ENCODE peak calls at places on chromosomes 5 and 9, in ten cellular contexts. J is H9, K is uterus, F is heart right ventricle, U is A549, E is foreskin fibroblast, Z is prostate gland, V is ovary, M is neural crest cell, D is SK-N-SH. Y is an unnamed sample.

GRCh38 chr5:34552129-34552528 is 104.0 kb upstream of the RAI14 start:
- DNase-seq in J (peak), K (peak), F (no peak), U (no peak), E (no peak), Z (no peak), V (no peak), M (no peak), D (no peak), Y (no peak)

GRCh38 chr5:68432682-68433081 is 217.1 kb downstream of the PIK3R1 start:
- DNase-seq in J (no peak), K (no peak), F (no peak), U (no peak), E (no peak), Z (no peak), V (no peak), M (no peak), D (no peak), Y (no peak)

GRCh38 chr5:122129332-122129731 is at the start of gene ZNF474:
- DNase-seq in J (peak), K (peak), F (no peak), U (no peak), E (peak), Z (peak), V (no peak), M (peak), D (no peak), Y (peak)

GRCh38 chr9:77846957-77847574 is 184.5 kb downstream of the GNAQ start:
- DNase-seq in J (no peak), K (no peak), F (no peak), U (no peak), E (no peak), Z (no peak), V (no peak), M (no peak), D (no peak), Y (no peak)

GRCh38 chr5:58716713-58717112 is 133.8 kb downstream of the RAB3C start:
- DNase-seq in J (no peak), K (no peak), F (no peak), U (no peak), E (no peak), Z (no peak), V (no peak), M (no peak), D (no peak), Y (no peak)

GRCh38 chr5:142009886-142010285 is 2.9 kb downstream of the GNPDA1 start:
- DNase-seq in J (no peak), K (no peak), F (no peak), U (no peak), E (no peak), Z (no peak), V (no peak), M (no peak), D (no peak), Y (no peak)

GRCh38 chr9:98972641-98973545 is 29.2 kb downstream of the COL15A1 start:
- DNase-seq in J (no peak), K (no peak), F (no peak), U (no peak), E (no peak), Z (no peak), V (no peak), M (no peak), D (no peak), Y (no peak)

GRCh38 chr5:142167458-142167857 is 58.9 kb downstream of the NDFIP1 start:
- DNase-seq in J (no peak), K (no peak), F (no peak), U (no peak), E (no peak), Z (no peak), V (no peak), M (no peak), D (no peak), Y (no peak)

GRCh38 chr9:98777618-98778017 is 18.7 kb downstream of the ANKS6 start:
- DNase-seq in J (no peak), K (no peak), F (no peak), U (no peak), E (no peak), Z (no peak), V (no peak), M (no peak), D (no peak), Y (no peak)

GRCh38 chr9:89919171-89919681 is 314.4 kb downstream of the GADD45G start:
- DNase-seq in J (peak), K (no peak), F (peak), U (no peak), E (no peak), Z (no peak), V (no peak), M (no peak), D (no peak), Y (no peak)

GRCh38 chr9:136292591-136293448 is 11.1 kb downstream of the CCDC187 start:
- DNase-seq in J (no peak), K (no peak), F (no peak), U (no peak), E (no peak), Z (no peak), V (no peak), M (no peak), D (peak), Y (no peak)

GRCh38 chr5:141234109-141234508 is 11.0 kb downstream of the PCDHB14 start:
- DNase-seq in J (no peak), K (no peak), F (no peak), U (no peak), E (no peak), Z (no peak), V (no peak), M (no peak), D (no peak), Y (no peak)

GRCh38 chr5:37668524-37669047 is 171.3 kb downstream of the GDNF start:
- DNase-seq in J (no peak), K (no peak), F (no peak), U (peak), E (peak), Z (peak), V (no peak), M (no peak), D (no peak), Y (no peak)

GRCh38 chr5:132422720-132423442 is 53.4 kb downstream of the SLC22A5 start:
- DNase-seq in J (no peak), K (no peak), F (peak), U (no peak), E (peak), Z (no peak), V (no peak), M (no peak), D (no peak), Y (no peak)

GRCh38 chr9:77194423-77194822 is 17.1 kb downstream of the VPS13A start:
- DNase-seq in J (no peak), K (no peak), F (no peak), U (no peak), E (no peak), Z (no peak), V (no peak), M (no peak), D (no peak), Y (no peak)

GRCh38 chr9:34272146-34272545 is 56.9 kb downstream of the KIF24 start:
- DNase-seq in J (no peak), K (no peak), F (no peak), U (no peak), E (no peak), Z (no peak), V (no peak), M (no peak), D (no peak), Y (no peak)

DNA sequence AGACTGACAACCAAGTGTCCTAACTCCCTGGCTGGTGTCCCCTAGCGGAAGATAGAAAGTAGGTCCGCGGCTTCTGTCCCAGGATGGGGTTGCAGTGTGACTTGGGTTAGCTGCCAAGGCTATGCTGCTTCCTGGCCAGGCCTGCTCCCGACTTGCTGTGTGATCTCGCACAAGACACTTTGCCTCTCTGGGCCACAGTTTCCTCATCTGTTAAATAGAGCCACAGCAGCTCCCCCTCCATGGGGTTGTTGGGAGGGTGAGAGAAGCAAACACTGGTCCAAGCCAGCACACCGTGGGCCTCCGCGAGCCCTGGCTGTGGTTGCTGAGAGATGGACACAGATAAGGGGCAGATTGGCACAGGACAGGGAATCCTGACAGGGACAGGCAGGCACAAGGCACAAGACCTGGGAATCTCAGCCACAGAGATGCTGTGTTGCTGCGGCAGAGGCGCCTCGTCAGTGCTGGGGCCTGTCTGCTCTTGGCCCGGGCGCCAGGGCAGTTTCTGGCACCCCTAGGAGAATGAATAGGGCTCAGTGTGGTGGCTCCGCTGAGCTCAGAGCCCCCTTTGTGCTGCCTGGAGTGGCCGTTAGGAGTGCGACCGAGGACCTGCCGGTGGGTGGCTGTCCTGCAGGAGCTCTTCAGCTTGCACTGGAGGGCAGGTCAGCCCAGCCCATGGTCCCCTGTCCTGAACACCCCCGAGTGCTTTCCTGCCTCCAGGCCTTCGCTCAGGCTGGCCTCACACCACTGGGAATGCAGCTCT is 1.8 kb upstream of the SH2D3C start:
- DNase-seq in J (no peak), K (no peak), F (no peak), U (no peak), E (no peak), Z (no peak), V (no peak), M (peak), D (peak), Y (no peak)
- TF ChIP-seq CTCF in J (no peak), K (no peak), F (no peak), U (no peak), E (no peak), Z (no peak), V (no peak), M (no peak), D (no peak), Y (no peak)

DNA sequence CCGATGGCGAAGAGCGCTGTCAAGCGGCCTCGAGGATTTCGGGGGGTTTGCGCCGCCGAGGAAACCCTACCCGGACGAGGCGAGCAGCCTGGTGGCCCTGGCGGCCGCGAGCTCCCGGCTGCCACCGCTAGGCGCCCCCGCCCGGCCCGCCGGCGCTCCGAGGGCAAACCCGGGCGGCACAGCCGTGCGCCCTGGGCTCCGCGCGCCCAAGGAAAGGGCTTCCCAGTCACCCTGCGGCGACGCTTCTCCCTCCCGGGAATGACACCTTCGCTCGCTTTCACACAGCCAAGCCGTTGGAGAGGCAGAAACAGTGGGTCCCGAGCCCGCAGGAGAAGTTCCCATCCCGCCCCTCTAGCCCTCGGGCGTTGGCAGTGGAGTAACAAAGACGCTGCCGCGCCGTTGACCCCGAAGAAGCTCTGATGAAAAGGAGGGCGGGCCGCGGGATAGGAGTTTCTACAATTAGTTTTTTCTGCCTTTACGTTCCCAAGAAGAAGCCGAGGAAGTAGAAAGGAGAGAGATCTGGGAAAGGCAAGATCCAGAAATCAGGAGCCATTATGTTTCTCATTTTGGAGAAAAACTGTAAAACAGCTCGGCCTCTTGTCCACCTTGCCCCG is 126.1 kb downstream of the TMEM174 start:
- DNase-seq in J (peak), K (no peak), F (no peak), U (no peak), E (no peak), Z (no peak), V (no peak), M (peak), D (peak), Y (no peak)
- TF ChIP-seq CTCF in J (peak), K (peak), F (peak), U (no peak), E (no peak), Z (peak), V (no peak), M (peak), D (peak), Y (peak)

GRCh38 chr9:95102001-95102433 is 215.5 kb downstream of the FANCC start:
- DNase-seq in J (no peak), K (no peak), F (no peak), U (no peak), E (no peak), Z (peak), V (no peak), M (no peak), D (no peak), Y (no peak)

GRCh38 chr9:95104088-95104960 is 213.2 kb downstream of the FANCC start:
- DNase-seq in J (no peak), K (no peak), F (no peak), U (no peak), E (peak), Z (no peak), V (no peak), M (no peak), D (peak), Y (no peak)

GRCh38 chr9:95102572-95102971 is 214.9 kb downstream of the FANCC start:
- DNase-seq in J (no peak), K (no peak), F (no peak), U (no peak), E (no peak), Z (no peak), V (no peak), M (no peak), D (no peak), Y (no peak)

GRCh38 chr9:95104966-95105365 is 212.5 kb downstream of the FANCC start:
- DNase-seq in J (no peak), K (no peak), F (no peak), U (no peak), E (no peak), Z (peak), V (no peak), M (no peak), D (no peak), Y (no peak)

GRCh38 chr9:95103385-95104087 is 214.0 kb downstream of the FANCC start:
- DNase-seq in J (peak), K (no peak), F (peak), U (no peak), E (no peak), Z (no peak), V (no peak), M (no peak), D (peak), Y (no peak)
- TF ChIP-seq CTCF in J (peak), K (no peak), F (no peak), U (no peak), E (peak), Z (peak), V (no peak), M (no peak), D (no peak), Y (no peak)

DNA sequence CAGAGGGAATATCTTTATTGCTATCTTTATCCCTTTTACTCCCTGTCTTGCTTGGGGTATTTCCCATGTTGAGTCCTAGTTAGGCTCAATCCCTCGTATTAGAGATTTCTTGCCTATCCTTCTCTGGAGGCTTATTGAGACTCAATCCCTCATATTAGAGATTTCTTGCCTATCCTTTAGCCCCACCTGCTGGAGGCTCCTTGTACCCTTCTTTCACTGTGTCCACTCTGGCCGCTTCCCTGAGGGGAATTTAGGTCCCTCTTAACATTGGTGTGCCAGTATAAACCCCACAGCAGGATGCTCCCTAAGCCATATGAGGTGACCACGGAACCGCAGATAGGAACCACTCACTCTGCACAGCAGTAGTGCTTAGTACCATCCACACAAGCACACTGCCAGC is 110.7 kb upstream of the MAMDC2 start:
- DNase-seq in J (peak), K (no peak), F (no peak), U (peak), E (no peak), Z (no peak), V (no peak), M (peak), D (no peak), Y (no peak)
- TF ChIP-seq CTCF in J (peak), K (no peak), F (no peak), U (peak), E (no peak), Z (no peak), V (no peak), M (peak), D (peak), Y (no peak)

Y was measured in mesothelial cell of epicardium.